ENCODE peak calls at places on chromosomes 13 and 19, in five cellular contexts. Q is Calu3, T is AG09309, G is mucosa of gallbladder, H is activated T-helper 1 cell treated with Interleukin-2 at 50 U/mL for 16 hours. A is an unnamed sample.

GRCh38 chr13:109395014-109395413 is 391.4 kb downstream of the IRS2 start:
- DNase-seq in Q (no peak), T (no peak), G (no peak), H (no peak), A (no peak)

GRCh38 chr13:66992183-66992582 is 238.0 kb downstream of the PCDH9 start:
- DNase-seq in Q (peak; percentile 4), T (no peak), G (no peak), H (no peak), A (no peak)

GRCh38 chr13:74287672-74288169 is 153.5 kb upstream of the KLF12 start:
- DNase-seq in Q (peak; percentile 35), T (no peak), G (peak; percentile 94), H (peak; percentile 66), A (peak; percentile 42)

GRCh38 chr19:13797058-13797440 is 1.8 kb downstream of the ZSWIM4 start:
- DNase-seq in Q (no peak), T (no peak), G (no peak), H (no peak), A (no peak)

GRCh38 chr19:10751109-10751972 is 33.5 kb downstream of the DNM2 start:
- DNase-seq in Q (peak; percentile 41), T (no peak), G (peak; percentile 57), H (no peak), A (peak; percentile 13)

GRCh38 chr13:59643906-59644626 is 519.7 kb downstream of the DIAPH3 start:
- DNase-seq in Q (no peak), T (no peak), G (no peak), H (no peak), A (no peak)

GRCh38 chr19:49125025-49125731 is 5.8 kb downstream of the PPFIA3 start:
- DNase-seq in Q (peak; percentile 15), T (no peak), G (no peak), H (no peak), A (no peak)

GRCh38 chr19:17762505-17763229 is 11.4 kb downstream of the FCHO1 start:
- DNase-seq in Q (peak; percentile 16), T (no peak), G (no peak), H (no peak), A (peak; percentile 21)

GRCh38 chr19:54426291-54426918 is 11.1 kb downstream of the TTYH1 start:
- DNase-seq in Q (peak; percentile 41), T (no peak), G (no peak), H (no peak), A (no peak)

GRCh38 chr19:38654478-38655079 is 7.1 kb downstream of the ACTN4 start:
- DNase-seq in Q (no peak), T (no peak), G (no peak), H (no peak), A (no peak)

GRCh38 chr19:15101479-15102082 is 5.6 kb upstream of the SYDE1 start:
- DNase-seq in Q (peak; percentile 43), T (no peak), G (peak; percentile 29), H (peak; percentile 18), A (no peak)

GRCh38 chr13:112350300-112350699 is 25.9 kb upstream of the SPACA7 start:
- DNase-seq in Q (no peak), T (no peak), G (no peak), H (no peak), A (no peak)

GRCh38 chr19:15124572-15125231 is 17.5 kb downstream of the SYDE1 start:
- DNase-seq in Q (peak; percentile 6), T (no peak), G (peak; percentile 32), H (no peak), A (peak; percentile 47)

GRCh38 chr19:5784581-5785147 is at the start of gene PRR22:
- DNase-seq in Q (no peak), T (no peak), G (no peak), H (no peak), A (no peak)

GRCh38 chr19:49581007-49581508 is at the start of gene PRRG2:
- DNase-seq in Q (peak; percentile 65), T (no peak), G (no peak), H (no peak), A (no peak)

GRCh38 chr13:41746259-41746658 is 214.7 kb downstream of the VWA8 start:
- DNase-seq in Q (no peak), T (peak; percentile 45), G (no peak), H (no peak), A (no peak)

GRCh38 chr19:5893296-5893903 is 10.2 kb downstream of the NDUFA11 start:
- DNase-seq in Q (no peak), T (no peak), G (no peak), H (no peak), A (no peak)

GRCh38 chr13:43805071-43805468 is 18.3 kb upstream of the ENOX1 start:
- DNase-seq in Q (peak; percentile 2), T (no peak), G (no peak), H (no peak), A (peak; percentile 52)